ENCODE peak calls at places on chromosomes 11 and 22, in six cellular contexts. P is right lobe of liver, K is transverse colon, Y is uterus, M is tibial nerve, E is A549. R is an unnamed sample. For H3K4me1, the result is how much of the 10 kb centered on the place peaks cover.

GRCh38 chr11:102223859-102224258 is 93.4 kb upstream of the BIRC3 start:
- DNase-seq in P (no peak), K (no peak), Y (no peak), M (no peak), E (no peak), R (no peak)

GRCh38 chr11:44568706-44569473 is 3.4 kb downstream of the CD82 start:
- DNase-seq in P (peak), K (peak), Y (peak), M (peak), E (peak), R (peak)

GRCh38 chr11:131356201-131356600 is 14.2 kb upstream of the NTM start:
- DNase-seq in P (no peak), K (no peak), Y (no peak), M (no peak), E (no peak), R (no peak)

GRCh38 chr11:127789887-127790286 is 789.3 kb upstream of the KIRREL3 start:
- DNase-seq in P (peak), K (peak), Y (no peak), M (no peak), E (no peak), R (no peak)

GRCh38 chr22:35591696-35592417 is 25.3 kb downstream of the MB start:
- DNase-seq in P (no peak), K (no peak), Y (no peak), M (no peak), E (no peak), R (no peak)

GRCh38 chr11:113690619-113691569 is 15.2 kb downstream of the TMPRSS5 start:
- DNase-seq in P (no peak), K (peak), Y (no peak), M (peak), E (peak), R (no peak)

GRCh38 chr22:40385041-40385782 is 14.8 kb downstream of the SGSM3 start:
- DNase-seq in P (no peak), K (peak), Y (no peak), M (no peak), E (no peak), R (no peak)

GRCh38 chr22:36405671-36406070 is 17.9 kb upstream of the MYH9 start:
- DNase-seq in P (no peak), K (peak), Y (no peak), M (no peak), E (no peak), R (no peak)

GRCh38 chr22:38831166-38831945 is 12.5 kb downstream of the NPTXR start:
- DNase-seq in P (no peak), K (no peak), Y (no peak), M (no peak), E (no peak), R (no peak)

GRCh38 chr22:30432520-30432919 is 7.0 kb downstream of the MTFP1 start:
- DNase-seq in P (no peak), K (no peak), Y (no peak), M (no peak), E (no peak), R (no peak)

GRCh38 chr22:19775496-19776325 is 15.1 kb downstream of the TBX1 start:
- DNase-seq in P (peak), K (no peak), Y (no peak), M (no peak), E (no peak), R (no peak)

GRCh38 chr11:74696932-74697687 is 34.1 kb downstream of the CHRDL2 start:
- DNase-seq in P (peak), K (peak), Y (peak), M (peak), E (peak), R (no peak)

GRCh38 chr22:37120569-37121340 is 11.2 kb upstream of the TMPRSS6 start:
- DNase-seq in P (no peak), K (no peak), Y (no peak), M (no peak), E (no peak), R (no peak)

GRCh38 chr22:41216984-41217383 is 11.9 kb downstream of the L3MBTL2 start:
- DNase-seq in P (no peak), K (no peak), Y (no peak), M (no peak), E (no peak), R (no peak)

GRCh38 chr11:66069715-66070603 is at the start of gene PACS1:
- DNase-seq in P (peak), K (peak), Y (peak), M (peak), E (peak), R (no peak)

GRCh38 chr11:4040461-4040860 is 54.1 kb upstream of the RRM1 start:
- DNase-seq in P (no peak), K (no peak), Y (no peak), M (no peak), E (no peak), R (no peak)

GRCh38 chr22:31046591-31047226 is 34.4 kb upstream of the SMTN start:
- DNase-seq in P (peak), K (peak), Y (peak), M (peak), E (no peak), R (no peak)

GRCh38 chr22:30028731-30029130 is 51.5 kb upstream of the HORMAD2 start:
- DNase-seq in P (no peak), K (no peak), Y (no peak), M (no peak), E (no peak), R (no peak)

GRCh38 chr11:29255401-29255800 is 761.4 kb downstream of the KCNA4 start:
- DNase-seq in P (no peak), K (no peak), Y (no peak), M (no peak), E (no peak), R (no peak)

GRCh38 chr11:15742626-15743243 is 613.6 kb downstream of the SOX6 start:
- DNase-seq in P (no peak), K (no peak), Y (no peak), M (no peak), E (no peak), R (no peak)

GRCh38 chr11:76750067-76750466 is 33.1 kb upstream of the TSKU start:
- DNase-seq in P (no peak), K (no peak), Y (no peak), M (no peak), E (no peak), R (no peak)

GRCh38 chr11:89487016-89487415 is 4.2 kb downstream of the NOX4 start:
- DNase-seq in P (no peak), K (no peak), Y (no peak), M (no peak), E (no peak), R (no peak)

GRCh38 chr11:133526790-133527189 is 5.5 kb downstream of the OPCML start:
- DNase-seq in P (no peak), K (no peak), Y (no peak), M (no peak), E (no peak), R (no peak)

GRCh38 chr11:61378713-61379313 is 13.6 kb upstream of the TMEM216 start:
- DNase-seq in P (no peak), K (no peak), Y (peak), M (peak), E (peak), R (no peak)

GRCh38 chr22:47194476-47195155 is 432.2 kb downstream of the TBC1D22A start:
- DNase-seq in P (no peak), K (no peak), Y (no peak), M (peak), E (no peak), R (no peak)

GRCh38 chr11:126497581-126498109 is 142.2 kb downstream of the ST3GAL4 start:
- DNase-seq in P (no peak), K (no peak), Y (no peak), M (no peak), E (no peak), R (no peak)

GRCh38 chr11:125994509-125994908 is 48.7 kb downstream of the VSIG10L2 start:
- DNase-seq in P (no peak), K (no peak), Y (no peak), M (no peak), E (no peak), R (no peak)

GRCh38 chr11:36030707-36031365 is 87.0 kb downstream of the LDLRAD3 start:
- DNase-seq in P (no peak), K (no peak), Y (no peak), M (no peak), E (no peak), R (no peak)

DNA sequence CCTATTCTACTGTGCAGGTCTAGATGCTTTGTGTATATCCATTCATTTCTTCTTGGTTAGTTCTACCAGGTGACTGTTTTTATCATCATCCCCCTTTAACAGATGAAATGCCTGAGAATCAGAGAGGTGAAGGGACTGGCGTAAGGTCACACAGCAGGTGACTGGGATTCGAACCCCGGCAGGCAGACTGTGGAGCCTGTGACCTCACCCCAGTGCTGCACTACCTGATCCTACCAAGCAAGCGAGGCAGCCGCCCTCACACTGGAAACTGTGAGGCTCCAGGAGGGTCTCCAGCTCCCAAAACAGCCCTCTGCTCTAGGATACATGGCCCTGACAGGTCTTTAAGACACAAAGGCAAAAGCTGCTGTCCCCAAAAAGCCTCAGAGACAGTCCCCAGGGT is 91.7 kb downstream of the CHST1 start:
- DNase-seq in P (no peak), K (no peak), Y (no peak), M (no peak), E (no peak), R (no peak)
- TF ChIP-seq POLR2A in P (no peak), K (no peak), Y (no peak), M (no peak), E (no peak), R (no peak)

DNA sequence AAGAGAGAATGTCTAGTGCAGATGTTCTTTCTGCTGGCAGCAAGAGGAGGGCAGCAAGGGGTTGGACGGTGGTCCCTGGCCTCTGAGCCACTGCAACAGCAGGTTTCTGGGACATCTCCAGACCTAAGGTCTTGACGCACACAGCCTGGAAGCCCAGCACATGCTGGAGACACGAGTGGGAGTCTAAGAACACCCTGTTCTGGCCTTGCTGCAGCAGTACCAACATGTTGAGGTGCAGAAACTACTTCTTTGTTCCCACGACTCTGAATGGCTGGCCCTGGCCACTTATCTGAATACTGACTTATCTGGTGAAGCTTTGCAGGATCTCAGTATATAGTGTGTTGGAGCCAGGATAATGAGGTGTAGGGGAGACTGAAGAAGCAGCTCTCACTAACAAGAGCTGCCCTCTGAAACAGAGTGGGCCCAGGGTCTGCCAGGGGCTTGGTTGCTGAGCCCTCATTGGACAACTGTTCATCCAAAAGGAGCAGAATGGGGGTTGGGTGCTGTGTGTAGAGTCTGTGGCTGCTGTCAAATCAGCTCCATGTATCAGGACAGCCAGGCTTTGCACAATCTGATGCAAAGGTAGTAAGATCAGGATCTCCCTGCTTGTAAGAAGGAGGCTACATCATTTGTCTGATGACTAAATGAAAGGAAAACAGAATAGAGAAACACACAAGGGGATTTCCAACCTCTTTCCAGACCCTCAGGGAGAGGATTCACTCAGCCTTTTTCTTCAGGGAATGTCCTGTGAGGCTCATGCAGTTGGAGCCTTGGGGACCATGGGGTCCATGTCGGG is 7.0 kb downstream of the MICAL2 start:
- DNase-seq in P (no peak), K (no peak), Y (peak), M (no peak), E (no peak), R (no peak)
- H3K27ac ChIP-seq in P (no peak), K (peak), Y (peak), M (peak), E (no peak), R (peak)

DNA sequence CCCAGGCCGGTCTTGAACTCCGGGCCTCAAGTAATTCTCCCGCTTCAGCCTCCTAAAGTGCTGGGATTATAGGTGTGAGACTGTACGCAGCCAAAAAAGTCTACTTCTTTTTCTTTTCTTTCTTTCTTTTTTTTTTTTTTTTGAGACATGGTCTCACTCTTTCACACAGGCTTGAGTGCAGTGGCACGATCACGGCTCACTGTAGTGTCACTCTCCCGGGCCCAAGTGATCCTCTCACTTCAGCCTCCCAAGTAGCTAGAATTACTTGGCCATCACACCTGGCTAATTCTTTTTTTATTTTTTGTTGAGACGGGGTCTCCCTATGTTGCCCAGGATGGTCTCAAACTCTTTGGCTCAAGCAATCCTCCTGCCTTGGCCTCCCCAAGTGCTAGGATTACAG is 3.6 kb upstream of the UBE2L3 start:
- DNase-seq in P (no peak), K (no peak), Y (no peak), M (no peak), E (no peak), R (no peak)
- H3K4me1 ChIP-seq in P (under half), K (under half), Y (under half), M (under half), E (under half), R (under half)

DNA sequence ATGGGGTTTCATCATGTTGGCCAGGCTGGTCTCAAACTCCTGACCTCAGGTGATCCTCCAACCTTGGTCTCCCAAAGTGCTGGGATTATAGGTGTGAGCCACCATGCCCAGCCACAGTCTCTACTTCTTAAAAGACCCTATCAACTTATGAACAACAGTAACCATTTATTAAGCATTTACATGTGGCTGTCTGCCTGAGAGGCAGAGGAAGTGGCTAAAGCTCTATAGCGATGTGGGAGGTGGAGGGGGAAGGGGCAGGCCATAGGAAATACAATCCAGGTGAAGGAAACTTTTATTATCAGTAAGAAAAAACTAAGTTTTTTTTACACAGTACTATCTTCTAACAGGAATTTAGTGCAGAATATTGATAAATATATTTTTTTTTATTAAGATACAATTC is 87.8 kb upstream of the PHOX2A start:
- DNase-seq in P (no peak), K (no peak), Y (no peak), M (no peak), E (no peak), R (no peak)
- TF ChIP-seq POLR2A in P (no peak), K (no peak), Y (no peak), M (no peak), E (no peak), R (no peak)

R was measured in esophagus squamous epithelium.